ENCODE peak calls at places on chromosomes 16 and 17, in seven cellular contexts. One of them, this sample, is unnamed.

GRCh38 chr17:82882715-82883446 is 43.1 kb upstream of the ZNF750 start:
- DNase-seq in fibroblast of pulmonary artery: no peak
- DNase-seq in adrenal gland: peak
- DNase-seq in CD8-positive, alpha-beta T cell: peak
- DNase-seq in MCF 10A: no peak
- DNase-seq in lower lobe of right lung: peak
- DNase-seq in cardiac muscle cell: no peak
- DNase-seq in this sample: no peak

GRCh38 chr16:586645-587590 is 2.9 kb upstream of the RAB40C start:
- DNase-seq in MCF 10A: no peak
- DNase-seq in lower lobe of right lung: peak
- DNase-seq in cardiac muscle cell: no peak
- DNase-seq in fibroblast of pulmonary artery: no peak
- DNase-seq in CD8-positive, alpha-beta T cell: no peak
- DNase-seq in adrenal gland: peak
- DNase-seq in this sample: no peak

GRCh38 chr17:28983286-28984240 is 22.3 kb downstream of the SEZ6 start:
- DNase-seq in MCF 10A: no peak
- DNase-seq in fibroblast of pulmonary artery: peak
- DNase-seq in CD8-positive, alpha-beta T cell: no peak
- DNase-seq in adrenal gland: no peak
- DNase-seq in lower lobe of right lung: no peak
- DNase-seq in cardiac muscle cell: no peak
- DNase-seq in this sample: no peak

GRCh38 chr16:27777527-27777926 is 227.6 kb downstream of the KATNIP start:
- DNase-seq in CD8-positive, alpha-beta T cell: no peak
- DNase-seq in cardiac muscle cell: no peak
- DNase-seq in MCF 10A: no peak
- DNase-seq in adrenal gland: no peak
- DNase-seq in fibroblast of pulmonary artery: no peak
- DNase-seq in lower lobe of right lung: no peak
- DNase-seq in this sample: no peak

GRCh38 chr16:17258848-17259713 is 211.7 kb downstream of the XYLT1 start:
- DNase-seq in cardiac muscle cell: no peak
- DNase-seq in MCF 10A: no peak
- DNase-seq in lower lobe of right lung: no peak
- DNase-seq in CD8-positive, alpha-beta T cell: no peak
- DNase-seq in adrenal gland: no peak
- DNase-seq in fibroblast of pulmonary artery: no peak
- DNase-seq in this sample: no peak

GRCh38 chr16:84194018-84194417 is 3.1 kb downstream of the ADAD2 start:
- DNase-seq in MCF 10A: no peak
- DNase-seq in CD8-positive, alpha-beta T cell: no peak
- DNase-seq in cardiac muscle cell: no peak
- DNase-seq in fibroblast of pulmonary artery: no peak
- DNase-seq in adrenal gland: no peak
- DNase-seq in lower lobe of right lung: no peak
- DNase-seq in this sample: no peak

GRCh38 chr16:73405851-73406250 is 357.9 kb upstream of the ZFHX3 start:
- DNase-seq in fibroblast of pulmonary artery: no peak
- DNase-seq in MCF 10A: no peak
- DNase-seq in lower lobe of right lung: no peak
- DNase-seq in CD8-positive, alpha-beta T cell: no peak
- DNase-seq in adrenal gland: no peak
- DNase-seq in cardiac muscle cell: no peak
- DNase-seq in this sample: no peak

GRCh38 chr17:30021708-30022317 is 80.4 kb downstream of the EFCAB5 start:
- DNase-seq in CD8-positive, alpha-beta T cell: no peak
- DNase-seq in fibroblast of pulmonary artery: peak
- DNase-seq in cardiac muscle cell: peak
- DNase-seq in adrenal gland: peak
- DNase-seq in MCF 10A: peak
- DNase-seq in lower lobe of right lung: no peak
- DNase-seq in this sample: peak

GRCh38 chr16:3810198-3810664 is 70.3 kb downstream of the CREBBP start:
- DNase-seq in cardiac muscle cell: no peak
- DNase-seq in adrenal gland: no peak
- DNase-seq in lower lobe of right lung: no peak
- DNase-seq in fibroblast of pulmonary artery: no peak
- DNase-seq in MCF 10A: no peak
- DNase-seq in CD8-positive, alpha-beta T cell: no peak
- DNase-seq in this sample: no peak

GRCh38 chr16:90008708-90009145 is 10.5 kb downstream of the DBNDD1 start:
- DNase-seq in cardiac muscle cell: no peak
- DNase-seq in CD8-positive, alpha-beta T cell: peak
- DNase-seq in lower lobe of right lung: no peak
- DNase-seq in adrenal gland: no peak
- DNase-seq in MCF 10A: no peak
- DNase-seq in fibroblast of pulmonary artery: no peak
- DNase-seq in this sample: no peak

GRCh38 chr17:72850410-72850809 is 242.1 kb downstream of the SLC39A11 start:
- DNase-seq in adrenal gland: peak
- DNase-seq in fibroblast of pulmonary artery: peak
- DNase-seq in CD8-positive, alpha-beta T cell: no peak
- DNase-seq in cardiac muscle cell: no peak
- DNase-seq in MCF 10A: peak
- DNase-seq in lower lobe of right lung: no peak
- DNase-seq in this sample: no peak

GRCh38 chr17:32527146-32527545 is 40.4 kb downstream of the CDK5R1 start:
- DNase-seq in cardiac muscle cell: no peak
- DNase-seq in lower lobe of right lung: no peak
- DNase-seq in fibroblast of pulmonary artery: no peak
- DNase-seq in CD8-positive, alpha-beta T cell: no peak
- DNase-seq in MCF 10A: no peak
- DNase-seq in adrenal gland: no peak
- DNase-seq in this sample: no peak

GRCh38 chr17:63949576-63950250 is 17.6 kb upstream of the CD79B start:
- DNase-seq in adrenal gland: no peak
- DNase-seq in fibroblast of pulmonary artery: no peak
- DNase-seq in CD8-positive, alpha-beta T cell: no peak
- DNase-seq in MCF 10A: no peak
- DNase-seq in cardiac muscle cell: no peak
- DNase-seq in lower lobe of right lung: no peak
- DNase-seq in this sample: no peak

GRCh38 chr16:19153876-19154275 is 14.2 kb upstream of the SYT17 start:
- DNase-seq in lower lobe of right lung: no peak
- DNase-seq in cardiac muscle cell: no peak
- DNase-seq in CD8-positive, alpha-beta T cell: no peak
- DNase-seq in MCF 10A: no peak
- DNase-seq in fibroblast of pulmonary artery: no peak
- DNase-seq in adrenal gland: no peak
- DNase-seq in this sample: no peak

GRCh38 chr16:71440669-71441347 is 1.0 kb downstream of the TLE7 start:
- DNase-seq in fibroblast of pulmonary artery: no peak
- DNase-seq in CD8-positive, alpha-beta T cell: no peak
- DNase-seq in adrenal gland: no peak
- DNase-seq in MCF 10A: no peak
- DNase-seq in lower lobe of right lung: no peak
- DNase-seq in cardiac muscle cell: peak
- DNase-seq in this sample: no peak

GRCh38 chr16:71439531-71439930 is 2.3 kb downstream of the TLE7 start:
- DNase-seq in cardiac muscle cell: no peak
- DNase-seq in MCF 10A: no peak
- DNase-seq in CD8-positive, alpha-beta T cell: no peak
- DNase-seq in lower lobe of right lung: no peak
- DNase-seq in adrenal gland: no peak
- DNase-seq in fibroblast of pulmonary artery: no peak
- DNase-seq in this sample: no peak

GRCh38 chr16:71442041-71442440 is at the start of gene TLE7:
- DNase-seq in cardiac muscle cell: no peak
- DNase-seq in CD8-positive, alpha-beta T cell: no peak
- DNase-seq in fibroblast of pulmonary artery: no peak
- DNase-seq in lower lobe of right lung: no peak
- DNase-seq in adrenal gland: no peak
- DNase-seq in MCF 10A: no peak
- DNase-seq in this sample: no peak

GRCh38 chr16:71443714-71444113 is 1.9 kb upstream of the TLE7 start:
- DNase-seq in MCF 10A: no peak
- DNase-seq in adrenal gland: no peak
- DNase-seq in cardiac muscle cell: no peak
- DNase-seq in lower lobe of right lung: no peak
- DNase-seq in CD8-positive, alpha-beta T cell: no peak
- DNase-seq in fibroblast of pulmonary artery: no peak
- DNase-seq in this sample: no peak

GRCh38 chr16:71441348-71441781 is 489 bp downstream of the TLE7 start:
- DNase-seq in fibroblast of pulmonary artery: no peak
- DNase-seq in CD8-positive, alpha-beta T cell: no peak
- DNase-seq in cardiac muscle cell: no peak
- DNase-seq in lower lobe of right lung: no peak
- DNase-seq in MCF 10A: no peak
- DNase-seq in adrenal gland: no peak
- DNase-seq in this sample: no peak
- TF ChIP-seq CTCF in fibroblast of pulmonary artery: no peak
- TF ChIP-seq CTCF in CD8-positive, alpha-beta T cell: peak
- TF ChIP-seq CTCF in cardiac muscle cell: peak
- TF ChIP-seq CTCF in lower lobe of right lung: peak
- TF ChIP-seq CTCF in MCF 10A: peak
- TF ChIP-seq CTCF in adrenal gland: peak
- TF ChIP-seq CTCF in this sample: peak

GRCh38 chr16:75130150-75130771 is 13.7 kb upstream of the LDHD start:
- DNase-seq in CD8-positive, alpha-beta T cell: no peak
- DNase-seq in cardiac muscle cell: no peak
- DNase-seq in MCF 10A: peak
- DNase-seq in lower lobe of right lung: no peak
- DNase-seq in adrenal gland: no peak
- DNase-seq in fibroblast of pulmonary artery: no peak
- DNase-seq in this sample: no peak
- TF ChIP-seq CTCF in CD8-positive, alpha-beta T cell: no peak
- TF ChIP-seq CTCF in cardiac muscle cell: no peak
- TF ChIP-seq CTCF in MCF 10A: no peak
- TF ChIP-seq CTCF in lower lobe of right lung: peak
- TF ChIP-seq CTCF in adrenal gland: no peak
- TF ChIP-seq CTCF in fibroblast of pulmonary artery: no peak
- TF ChIP-seq CTCF in this sample: no peak

GRCh38 chr16:1826691-1827573 is at the start of the genes FAHD1 and HAGH:
- DNase-seq in CD8-positive, alpha-beta T cell: peak
- DNase-seq in MCF 10A: peak
- DNase-seq in lower lobe of right lung: peak
- DNase-seq in adrenal gland: peak
- DNase-seq in cardiac muscle cell: peak
- DNase-seq in fibroblast of pulmonary artery: peak
- DNase-seq in this sample: peak

GRCh38 chr16:1828645-1829410 is 1.8 kb downstream of the FAHD1 start:
- DNase-seq in MCF 10A: no peak
- DNase-seq in CD8-positive, alpha-beta T cell: no peak
- DNase-seq in adrenal gland: no peak
- DNase-seq in fibroblast of pulmonary artery: no peak
- DNase-seq in cardiac muscle cell: no peak
- DNase-seq in lower lobe of right lung: no peak
- DNase-seq in this sample: no peak

GRCh38 chr16:1823821-1824220 is 2.8 kb downstream of the HAGH start:
- DNase-seq in CD8-positive, alpha-beta T cell: no peak
- DNase-seq in adrenal gland: peak
- DNase-seq in lower lobe of right lung: no peak
- DNase-seq in cardiac muscle cell: peak
- DNase-seq in MCF 10A: peak
- DNase-seq in fibroblast of pulmonary artery: peak
- DNase-seq in this sample: no peak

GRCh38 chr16:1825381-1825863 is 1.2 kb downstream of the HAGH start:
- DNase-seq in CD8-positive, alpha-beta T cell: no peak
- DNase-seq in adrenal gland: peak
- DNase-seq in fibroblast of pulmonary artery: no peak
- DNase-seq in MCF 10A: no peak
- DNase-seq in lower lobe of right lung: no peak
- DNase-seq in cardiac muscle cell: no peak
- DNase-seq in this sample: no peak

GRCh38 chr16:1825864-1826690 is 548 bp downstream of the HAGH start:
- DNase-seq in CD8-positive, alpha-beta T cell: peak
- DNase-seq in lower lobe of right lung: peak
- DNase-seq in cardiac muscle cell: peak
- DNase-seq in adrenal gland: peak
- DNase-seq in fibroblast of pulmonary artery: peak
- DNase-seq in MCF 10A: peak
- DNase-seq in this sample: peak
- TF ChIP-seq CTCF in CD8-positive, alpha-beta T cell: no peak
- TF ChIP-seq CTCF in lower lobe of right lung: no peak
- TF ChIP-seq CTCF in cardiac muscle cell: no peak
- TF ChIP-seq CTCF in adrenal gland: no peak
- TF ChIP-seq CTCF in fibroblast of pulmonary artery: no peak
- TF ChIP-seq CTCF in MCF 10A: no peak
- TF ChIP-seq CTCF in this sample: no peak

DNA sequence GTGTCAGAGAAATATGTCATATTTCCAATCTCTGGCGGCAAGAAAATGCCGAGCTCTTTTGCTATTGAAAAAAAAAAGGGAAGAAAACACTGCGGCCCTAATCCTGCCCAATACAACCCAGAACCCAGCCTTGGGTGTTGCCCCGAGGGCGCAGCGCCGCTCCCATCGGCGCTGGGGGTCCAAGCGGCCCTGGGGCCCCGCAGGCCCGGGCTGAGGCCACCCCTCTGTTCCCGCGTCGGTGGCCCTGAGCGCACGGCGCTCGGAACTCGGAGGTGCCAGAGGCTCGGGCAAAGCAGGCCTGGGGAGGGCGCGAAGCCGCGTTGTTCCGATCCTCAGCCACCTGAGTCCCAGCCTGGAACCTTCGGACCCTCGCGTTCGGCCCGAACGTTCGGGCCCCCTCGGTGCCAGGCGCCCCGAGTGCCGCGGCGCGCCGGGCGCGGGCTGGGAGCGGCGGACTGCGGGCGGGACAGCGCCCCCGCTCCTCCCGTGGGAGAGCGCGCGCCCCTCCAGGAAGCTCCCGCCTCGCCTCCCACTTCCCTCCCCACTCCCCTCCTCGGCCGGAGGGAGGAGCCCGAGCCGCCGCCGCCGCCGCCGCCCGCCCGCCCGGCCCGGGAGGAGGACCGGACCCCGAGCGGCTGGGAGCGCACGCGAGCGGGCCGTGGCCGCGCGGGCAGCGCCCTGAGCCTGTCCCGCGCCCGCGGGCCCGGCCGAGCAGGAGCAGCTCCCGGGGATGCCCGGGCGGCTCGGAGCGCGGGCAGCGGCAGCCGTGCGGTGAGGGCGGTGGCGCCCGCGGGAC is at the start of gene CPNE2:
- DNase-seq in fibroblast of pulmonary artery: peak
- DNase-seq in MCF 10A: peak
- DNase-seq in CD8-positive, alpha-beta T cell: no peak
- DNase-seq in cardiac muscle cell: peak
- DNase-seq in lower lobe of right lung: peak
- DNase-seq in adrenal gland: peak
- DNase-seq in this sample: peak
- TF ChIP-seq CTCF in fibroblast of pulmonary artery: no peak
- TF ChIP-seq CTCF in MCF 10A: peak
- TF ChIP-seq CTCF in CD8-positive, alpha-beta T cell: no peak
- TF ChIP-seq CTCF in cardiac muscle cell: no peak
- TF ChIP-seq CTCF in lower lobe of right lung: no peak
- TF ChIP-seq CTCF in adrenal gland: no peak
- TF ChIP-seq CTCF in this sample: no peak